ENCODE peak calls at places on chromosomes 1 and 21, in four cellular contexts. K, E, Y and L are unnamed samples. For H3K4me1, the result is how much of the 10 kb centered on the place peaks cover.

GRCh38 chr1:155507960-155508359 is 54.6 kb downstream of the ASH1L start:
- DNase-seq in E (no peak), Y (no peak), K (no peak), L (no peak)

GRCh38 chr1:201485184-201485774 is 16.3 kb upstream of the PHLDA3 start:
- DNase-seq in Y (no peak), K (no peak), E (no peak), L (no peak)

GRCh38 chr1:51877434-51878306 is 857 bp downstream of the NRDC start:
- DNase-seq in E (no peak), Y (no peak), K (peak), L (peak)

GRCh38 chr1:168335500-168335899 is 54.8 kb downstream of the TBX19 start:
- DNase-seq in K (no peak), Y (no peak), E (no peak), L (no peak)

GRCh38 chr1:84972377-84972987 is 24.4 kb downstream of the MCOLN2 start:
- DNase-seq in Y (no peak), K (no peak), E (no peak), L (no peak)

GRCh38 chr1:107145637-107146036 is 4.8 kb downstream of the NTNG1 start:
- DNase-seq in Y (no peak), E (no peak), K (no peak), L (no peak)

GRCh38 chr1:67627336-67627735 is 57.7 kb upstream of the GADD45A start:
- DNase-seq in Y (no peak), K (no peak), E (no peak), L (peak)

GRCh38 chr1:100308777-100309176 is 42.8 kb downstream of the RTCA start:
- DNase-seq in K (peak), E (no peak), Y (no peak), L (no peak)

GRCh38 chr1:192904438-192904895 is 95.6 kb downstream of the RGS2 start:
- DNase-seq in E (no peak), K (peak), Y (no peak), L (no peak)

GRCh38 chr1:156766288-156767100 is 841 bp upstream of the PRCC start:
- DNase-seq in Y (no peak), E (peak), K (no peak), L (no peak)

GRCh38 chr1:242011879-242012674 is 13.2 kb upstream of the MAP1LC3C start:
- DNase-seq in Y (no peak), K (peak), E (no peak), L (no peak)

GRCh38 chr1:171645553-171646336 is 6.7 kb downstream of the MYOC start:
- DNase-seq in K (no peak), Y (no peak), E (peak), L (peak)

GRCh38 chr1:145996433-145997155 is at the start of gene TXNIP:
- DNase-seq in K (peak), E (peak), Y (peak), L (peak)

GRCh38 chr1:200379431-200379755 is 30.4 kb downstream of the ZNF281 start:
- DNase-seq in K (peak), E (no peak), Y (no peak), L (no peak)

GRCh38 chr1:223707270-223708000 is 4.9 kb upstream of the CAPN2 start:
- DNase-seq in Y (no peak), E (peak), K (peak), L (peak)

GRCh38 chr21:28523367-28523766 is 469.3 kb downstream of the LTN1 start:
- DNase-seq in E (no peak), Y (no peak), K (no peak), L (no peak)

GRCh38 chr1:197210426-197210825 is 57.6 kb upstream of the CRB1 start:
- DNase-seq in Y (no peak), K (no peak), E (no peak), L (no peak)

GRCh38 chr1:14413809-14414208 is 184.7 kb upstream of the KAZN start:
- DNase-seq in K (peak), Y (no peak), E (no peak), L (no peak)

GRCh38 chr1:174769961-174770549 is 229.7 kb upstream of the CACYBP start:
- DNase-seq in K (peak), E (no peak), Y (no peak), L (no peak)

GRCh38 chr1:43619314-43619790 is 30.6 kb upstream of the KDM4A start:
- DNase-seq in E (no peak), Y (no peak), K (no peak), L (no peak)

GRCh38 chr1:162632743-162633326 is 571 bp downstream of the DDR2 start:
- DNase-seq in K (peak), E (no peak), Y (no peak), L (no peak)

GRCh38 chr1:199243423-199244061 is 604.7 kb downstream of the PTPRC start:
- DNase-seq in E (no peak), K (peak), Y (no peak), L (no peak)

GRCh38 chr21:36125513-36126121 is 9.3 kb upstream of the CBR3 start:
- DNase-seq in K (peak), Y (no peak), E (no peak), L (no peak)

GRCh38 chr1:209421186-209421585 is 162.3 kb upstream of the CAMK1G start:
- DNase-seq in Y (no peak), E (no peak), K (no peak), L (no peak)

GRCh38 chr21:44846485-44847260 is 26.8 kb downstream of the PTTG1IP start:
- DNase-seq in E (no peak), K (peak), Y (no peak), L (no peak)

GRCh38 chr1:109338091-109338490 is 31.3 kb upstream of the MYBPHL start:
- DNase-seq in K (no peak), Y (no peak), E (no peak), L (no peak)

GRCh38 chr1:33438364-33439145 is 7.7 kb upstream of the PHC2 start:
- DNase-seq in Y (no peak), K (no peak), E (no peak), L (no peak)

GRCh38 chr1:167412920-167413319 is 105.4 kb downstream of the CD247 start:
- DNase-seq in K (no peak), Y (no peak), E (no peak), L (no peak)

DNA sequence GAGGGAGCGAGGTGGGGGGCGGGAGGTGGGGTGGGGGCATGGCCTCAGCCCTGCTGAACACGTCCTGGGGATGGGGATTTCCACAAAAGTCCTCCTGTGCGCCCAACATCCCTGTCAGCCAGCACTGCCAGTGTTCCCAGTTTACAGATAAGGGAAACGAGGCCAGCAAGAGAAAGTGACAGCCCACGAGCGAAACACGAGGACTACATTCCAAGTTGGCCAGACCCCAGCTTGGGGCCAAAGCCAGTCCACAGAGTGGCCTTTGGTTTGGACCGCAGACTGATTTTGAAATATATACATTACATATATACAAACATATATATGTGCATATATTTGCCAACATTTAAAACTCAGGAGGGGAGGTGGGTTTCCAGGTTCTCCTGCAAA is 5.0 kb downstream of the FBXO2 start:
- DNase-seq in Y (no peak), K (no peak), E (no peak), L (no peak)
- H3K4me3 ChIP-seq in Y (peak), K (no peak), E (no peak), L (no peak)

GRCh38 chr1:40915581-40915980 is 53.4 kb upstream of the CITED4 start:
- DNase-seq in E (no peak), Y (no peak), K (no peak), L (no peak)
- H3K4me1 ChIP-seq in E (under half), Y (under half), K (under half), L (under half)

GRCh38 chr1:21916447-21917240 is 20.5 kb downstream of the HSPG2 start:
- DNase-seq in K (no peak), Y (no peak), E (no peak), L (no peak)
- TF ChIP-seq POLR2A in K (no peak), Y (no peak), E (no peak), L (no peak)

GRCh38 chr1:3732747-3733602 is 19.3 kb upstream of the CCDC27 start:
- DNase-seq in E (no peak), K (no peak), Y (no peak), L (no peak)
- H3K4me3 ChIP-seq in E (no peak), K (no peak), Y (no peak), L (no peak)

GRCh38 chr1:211610779-211611556 is 32.0 kb upstream of the SLC30A1 start:
- DNase-seq in K (peak), Y (no peak), E (no peak), L (no peak)
- H3K4me1 ChIP-seq in K (under half), Y (under half), E (under half), L (under half)

GRCh38 chr1:26694185-26694572 is 1.6 kb upstream of the ARID1A start:
- DNase-seq in K (no peak), E (no peak), Y (no peak), L (no peak)

GRCh38 chr1:26690576-26691031 is 5.2 kb upstream of the ARID1A start:
- DNase-seq in E (no peak), K (no peak), Y (no peak), L (no peak)

GRCh38 chr1:26693557-26694184 is 2.1 kb upstream of the ARID1A start:
- DNase-seq in E (no peak), K (no peak), Y (no peak), L (no peak)

GRCh38 chr1:26692793-26693490 is 2.9 kb upstream of the ARID1A start:
- DNase-seq in E (peak), K (peak), Y (peak), L (peak)

DNA sequence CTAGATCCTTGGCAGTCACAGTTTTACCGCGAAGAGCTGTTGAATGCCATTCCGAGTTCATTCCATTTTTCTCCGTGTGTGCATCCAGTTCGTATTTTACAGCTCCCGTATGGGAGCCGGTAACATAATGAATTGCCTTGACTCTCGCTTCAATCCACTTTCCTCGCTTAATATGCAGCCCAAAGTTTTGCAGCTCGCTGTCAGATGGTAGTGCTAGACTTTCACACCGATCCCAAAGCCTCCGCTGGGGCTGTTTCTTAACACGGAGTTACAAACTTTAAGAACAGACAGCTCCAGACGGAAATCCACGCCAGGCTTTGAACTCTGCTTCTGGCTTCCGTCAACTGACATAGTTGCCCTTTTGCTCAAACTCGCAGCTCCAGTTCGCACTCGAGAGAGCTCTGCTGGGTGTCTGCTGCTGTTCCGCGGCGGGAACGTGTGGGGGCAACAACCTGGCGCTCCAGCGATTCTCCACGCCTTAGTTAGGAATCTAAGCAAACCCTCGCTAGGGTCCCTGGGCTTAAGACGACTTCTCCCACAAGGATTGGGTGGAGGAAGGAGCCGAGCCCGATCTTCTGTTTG is 3.5 kb upstream of the ARID1A start:
- DNase-seq in K (peak), E (peak), Y (no peak), L (no peak)
- TF ChIP-seq POLR2A in K (no peak), E (peak), Y (no peak), L (no peak)

GRCh38 chr1:154329152-154329521 is 3.8 kb downstream of the ATP8B2 start:
- DNase-seq in K (no peak), Y (no peak), E (no peak), L (no peak)
- H3K4me3 ChIP-seq in K (peak), Y (peak), E (peak), L (peak)